ENCODE peak calls at places on chromosomes 13 and 19, in ten cellular contexts. O, B, X, D, W, K, Z, R, J and G are unnamed samples.

GRCh38 chr19:30083125-30083681 is 141.2 kb downstream of the URI1 start:
- DNase-seq in O (no peak), B (no peak), X (no peak), D (no peak), W (no peak), K (no peak), Z (no peak), R (no peak), J (no peak), G (no peak)

GRCh38 chr13:84917252-84917878 is 881.9 kb downstream of the SLITRK6 start:
- DNase-seq in O (peak), B (no peak), X (peak), D (peak), W (no peak), K (no peak), Z (no peak), R (no peak), J (no peak), G (no peak)

GRCh38 chr13:109336730-109337129 is 449.7 kb downstream of the IRS2 start:
- DNase-seq in O (peak), B (no peak), X (peak), D (peak), W (peak), K (no peak), Z (no peak), R (no peak), J (no peak), G (no peak)

GRCh38 chr19:28074773-28075172 is 1138.2 kb downstream of the UQCRFS1 start:
- DNase-seq in O (no peak), B (peak), X (no peak), D (no peak), W (no peak), K (no peak), Z (no peak), R (no peak), J (no peak), G (no peak)

GRCh38 chr19:17811681-17812080 is 9.6 kb downstream of the INSL3 start:
- DNase-seq in O (no peak), B (no peak), X (no peak), D (no peak), W (no peak), K (no peak), Z (no peak), R (no peak), J (no peak), G (no peak)

GRCh38 chr13:30308548-30308947 is 1.2 kb upstream of the KATNAL1 start:
- DNase-seq in O (peak), B (peak), X (peak), D (peak), W (no peak), K (no peak), Z (no peak), R (no peak), J (no peak), G (no peak)

GRCh38 chr13:43180036-43180660 is 156.8 kb downstream of the DNAJC15 start:
- DNase-seq in O (no peak), B (no peak), X (no peak), D (no peak), W (no peak), K (no peak), Z (no peak), R (no peak), J (no peak), G (no peak)

GRCh38 chr19:16625183-16625958 is 2.6 kb downstream of the MED26 start:
- DNase-seq in O (no peak), B (no peak), X (no peak), D (no peak), W (no peak), K (no peak), Z (no peak), R (no peak), J (no peak), G (no peak)

GRCh38 chr19:53537523-53538377 is at the start of gene ZNF331:
- DNase-seq in O (peak), B (peak), X (peak), D (peak), W (no peak), K (peak), Z (peak), R (peak), J (peak), G (peak)

GRCh38 chr19:39223703-39224279 is 19.7 kb upstream of the SYCN start:
- DNase-seq in O (peak), B (no peak), X (peak), D (peak), W (no peak), K (no peak), Z (peak), R (no peak), J (no peak), G (no peak)

GRCh38 chr19:43786665-43787064 is 5.9 kb upstream of the KCNN4 start:
- DNase-seq in O (no peak), B (no peak), X (no peak), D (no peak), W (no peak), K (no peak), Z (no peak), R (no peak), J (no peak), G (no peak)

GRCh38 chr13:102599451-102600012 is 2.7 kb downstream of the TPP2 start:
- DNase-seq in O (no peak), B (no peak), X (no peak), D (no peak), W (no peak), K (no peak), Z (no peak), R (no peak), J (no peak), G (no peak)

GRCh38 chr13:28140433-28141125 is 2.2 kb downstream of the PAN3 start:
- DNase-seq in O (no peak), B (no peak), X (no peak), D (peak), W (no peak), K (no peak), Z (peak), R (no peak), J (no peak), G (no peak)
- H3K4me3 ChIP-seq in O (peak), B (peak), X (peak), D (no peak), W (peak), K (peak), Z (peak), R (peak), J (peak), G (peak)

DNA sequence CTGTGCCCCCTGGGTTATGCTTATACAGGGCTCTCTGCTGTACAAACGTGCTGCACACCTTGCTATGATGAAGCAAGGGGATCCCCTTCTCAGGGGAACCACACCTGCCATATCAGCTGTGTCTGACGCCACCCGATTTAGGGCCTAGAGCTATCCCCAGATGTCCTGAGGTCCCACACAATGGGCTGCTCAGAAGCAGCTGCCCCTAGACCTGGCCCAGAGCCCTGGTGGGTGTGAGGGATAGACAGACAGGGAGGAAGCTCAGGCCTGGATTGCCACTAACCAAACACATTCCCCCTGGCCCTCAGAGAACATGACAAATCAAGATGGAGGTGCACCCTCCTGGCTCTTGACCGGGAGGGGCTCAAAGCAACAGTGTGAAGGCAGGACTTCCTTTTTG is 59.3 kb downstream of the TSHZ3 start:
- DNase-seq in O (no peak), B (no peak), X (no peak), D (no peak), W (no peak), K (no peak), Z (no peak), R (no peak), J (no peak), G (no peak)
- H3K4me3 ChIP-seq in O (no peak), B (no peak), X (no peak), D (no peak), W (no peak), K (no peak), Z (no peak), R (no peak), J (no peak), G (no peak)

DNA sequence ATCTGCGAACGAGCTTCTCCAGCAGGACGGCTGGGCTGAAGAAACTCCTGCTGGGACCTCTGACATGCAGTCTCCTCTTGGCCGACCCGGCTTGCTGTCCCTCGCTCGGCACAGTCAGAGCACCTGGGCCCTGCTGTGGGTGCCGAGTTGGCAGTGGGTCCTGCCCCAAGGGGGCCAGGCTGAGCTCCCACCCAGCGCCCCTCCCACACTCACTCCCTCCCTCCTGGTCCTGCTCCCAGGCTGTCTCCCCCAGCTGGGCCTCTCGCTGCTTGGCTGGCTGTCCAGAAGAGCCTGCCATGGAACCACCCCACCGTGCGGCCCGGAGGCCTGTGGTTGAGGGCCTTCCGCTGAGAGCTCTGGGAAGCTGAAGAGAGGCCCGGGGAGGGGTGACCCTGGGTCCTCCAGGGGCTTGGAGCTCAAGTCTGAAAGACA is 6.0 kb downstream of the AKT2 start:
- DNase-seq in O (peak), B (peak), X (peak), D (peak), W (no peak), K (peak), Z (no peak), R (no peak), J (peak), G (no peak)
- H3K4me3 ChIP-seq in O (no peak), B (peak), X (peak), D (no peak), W (no peak), K (no peak), Z (no peak), R (no peak), J (peak), G (no peak)

DNA sequence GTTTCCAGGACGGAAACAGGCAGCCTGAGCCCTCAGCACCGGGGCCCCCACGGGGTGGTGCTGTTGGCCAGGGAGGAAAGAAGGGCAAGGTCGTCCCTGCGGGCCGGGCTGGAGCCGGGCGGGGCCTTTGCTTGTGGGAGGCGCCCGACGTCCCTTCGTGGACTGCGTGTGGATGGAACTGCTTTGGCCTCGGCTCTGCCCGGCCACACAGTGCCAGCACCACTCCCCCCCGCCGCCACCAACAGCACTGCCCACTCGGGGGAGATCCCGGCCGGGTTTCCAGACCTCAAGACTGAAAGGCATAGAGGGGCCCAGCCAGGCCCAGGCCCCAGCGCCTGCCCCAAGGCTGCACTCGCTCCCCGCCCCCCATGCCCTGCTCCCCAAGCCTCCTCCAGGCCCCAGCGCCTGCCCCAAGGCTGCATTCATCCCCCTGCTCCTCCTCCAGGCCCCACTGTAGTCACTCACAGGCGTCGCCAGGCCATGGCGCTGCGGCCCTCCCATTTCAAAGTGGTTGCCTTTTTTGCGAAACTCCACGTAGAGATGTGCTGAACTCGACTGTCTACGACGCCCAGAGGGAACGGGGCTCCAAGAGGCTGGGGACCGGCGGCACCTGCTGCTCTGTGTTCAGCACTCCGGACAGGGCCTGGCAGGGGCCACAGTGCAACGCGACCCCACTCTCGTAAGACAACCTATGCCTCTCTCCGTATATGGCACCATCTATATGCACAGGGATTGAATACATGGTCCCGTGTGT is 22.5 kb downstream of the C13orf46 start:
- DNase-seq in O (peak), B (peak), X (peak), D (peak), W (no peak), K (peak), Z (peak), R (peak), J (peak), G (no peak)
- H3K4me3 ChIP-seq in O (no peak), B (no peak), X (no peak), D (no peak), W (no peak), K (no peak), Z (no peak), R (no peak), J (peak), G (no peak)

GRCh38 chr19:5894704-5895349 is 8.8 kb downstream of the NDUFA11 start:
- DNase-seq in O (no peak), B (no peak), X (no peak), D (no peak), W (no peak), K (no peak), Z (no peak), R (no peak), J (no peak), G (no peak)

GRCh38 chr19:5895409-5895808 is 8.2 kb downstream of the NDUFA11 start:
- DNase-seq in O (no peak), B (no peak), X (no peak), D (no peak), W (no peak), K (no peak), Z (no peak), R (no peak), J (no peak), G (no peak)

GRCh38 chr19:5896365-5897076 is 7.1 kb downstream of the NDUFA11 start:
- DNase-seq in O (no peak), B (no peak), X (no peak), D (no peak), W (no peak), K (no peak), Z (no peak), R (no peak), J (no peak), G (no peak)

GRCh38 chr19:5897189-5897969 is 6.2 kb downstream of the NDUFA11 start:
- DNase-seq in O (no peak), B (no peak), X (no peak), D (no peak), W (no peak), K (no peak), Z (no peak), R (no peak), J (no peak), G (no peak)

DNA sequence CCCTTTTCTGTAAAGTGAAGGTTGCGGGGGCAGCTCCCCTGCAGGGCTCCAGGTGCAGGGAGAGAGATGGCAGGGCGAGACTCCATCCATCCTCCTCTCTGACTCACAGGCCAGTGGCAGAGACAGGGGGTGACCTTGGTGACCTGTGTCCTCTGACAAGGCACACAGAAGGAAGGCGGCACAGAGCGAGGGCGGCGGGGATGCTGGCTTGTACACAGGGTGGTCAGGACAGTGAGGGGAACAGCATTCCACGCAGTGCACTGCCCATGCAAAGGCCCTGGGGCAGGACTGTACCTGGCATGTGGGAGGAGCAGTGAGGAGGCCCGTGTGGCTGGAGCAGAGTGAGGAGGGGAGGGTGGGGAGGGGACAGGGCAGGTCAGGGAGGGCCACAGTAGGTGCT is 7.7 kb downstream of the NDUFA11 start:
- DNase-seq in O (no peak), B (no peak), X (no peak), D (no peak), W (no peak), K (no peak), Z (no peak), R (no peak), J (no peak), G (no peak)
- H3K4me3 ChIP-seq in O (no peak), B (no peak), X (no peak), D (no peak), W (no peak), K (no peak), Z (no peak), R (no peak), J (no peak), G (no peak)

GRCh38 chr13:40777166-40777956 is 6.4 kb upstream of the MRPS31 start:
- DNase-seq in O (peak), B (peak), X (peak), D (peak), W (no peak), K (peak), Z (peak), R (peak), J (no peak), G (no peak)
- H3K4me3 ChIP-seq in O (no peak), B (peak), X (peak), D (no peak), W (no peak), K (peak), Z (peak), R (peak), J (peak), G (peak)

GRCh38 chr13:39952244-39953233 is 297.1 kb downstream of the COG6 start:
- DNase-seq in O (peak), B (peak), X (no peak), D (peak), W (no peak), K (no peak), Z (no peak), R (no peak), J (no peak), G (no peak)
- H3K4me3 ChIP-seq in O (no peak), B (no peak), X (no peak), D (no peak), W (no peak), K (no peak), Z (no peak), R (no peak), J (no peak), G (no peak)